ENCODE peak calls at places on chromosomes 16 and 17, in eight cellular contexts. Q, J, B, U, D, V, I and G are unnamed samples. For H3K4me1, the result is how much of the 10 kb centered on the place peaks cover.

GRCh38 chr16:31265329-31266245 is 5.8 kb downstream of the ITGAM start:
- DNase-seq in Q (no peak), J (peak), B (peak), U (no peak), D (no peak), V (peak), I (no peak), G (no peak)

GRCh38 chr17:81400939-81401726 is 5.9 kb downstream of the BAHCC1 start:
- DNase-seq in Q (no peak), J (no peak), B (no peak), U (peak), D (no peak), V (no peak), I (no peak), G (no peak)

GRCh38 chr17:30570191-30570590 is 93.0 kb downstream of the GOSR1 start:
- DNase-seq in Q (peak), J (no peak), B (no peak), U (no peak), D (no peak), V (no peak), I (no peak), G (no peak)

GRCh38 chr17:2259769-2260536 is 43.6 kb downstream of the SMG6 start:
- DNase-seq in Q (no peak), J (no peak), B (peak), U (no peak), D (peak), V (no peak), I (no peak), G (no peak)

GRCh38 chr16:85080923-85081498 is 31.3 kb downstream of the CIBAR2 start:
- DNase-seq in Q (no peak), J (no peak), B (no peak), U (no peak), D (no peak), V (no peak), I (no peak), G (no peak)

GRCh38 chr17:21194688-21195087 is 19.3 kb downstream of the TMEM11 start:
- DNase-seq in Q (no peak), J (no peak), B (peak), U (peak), D (no peak), V (no peak), I (peak), G (no peak)

GRCh38 chr16:46972429-46972970 is 974 bp downstream of the DNAJA2 start:
- DNase-seq in Q (no peak), J (no peak), B (no peak), U (peak), D (peak), V (no peak), I (peak), G (peak)

GRCh38 chr16:976389-976931 is 5.1 kb upstream of the SOX8 start:
- DNase-seq in Q (no peak), J (no peak), B (no peak), U (no peak), D (no peak), V (no peak), I (no peak), G (no peak)

GRCh38 chr16:6701096-6701495 is 631.5 kb upstream of the RBFOX1 start:
- DNase-seq in Q (no peak), J (no peak), B (no peak), U (no peak), D (no peak), V (no peak), I (no peak), G (no peak)

GRCh38 chr17:42129109-42129837 is 6.7 kb downstream of the HSPB9 start:
- DNase-seq in Q (no peak), J (no peak), B (peak), U (no peak), D (no peak), V (no peak), I (no peak), G (no peak)

GRCh38 chr16:73058221-73058615 is 10.3 kb upstream of the ZFHX3 start:
- DNase-seq in Q (no peak), J (no peak), B (no peak), U (peak), D (no peak), V (peak), I (peak), G (peak)

GRCh38 chr16:73052441-73053030 is 4.6 kb upstream of the ZFHX3 start:
- DNase-seq in Q (no peak), J (no peak), B (peak), U (no peak), D (no peak), V (no peak), I (no peak), G (no peak)

GRCh38 chr16:66917741-66918140 is 944 bp downstream of the CDH16 start:
- DNase-seq in Q (no peak), J (no peak), B (no peak), U (no peak), D (no peak), V (no peak), I (no peak), G (no peak)

GRCh38 chr16:84027607-84028006 is 15.0 kb downstream of the SLC38A8 start:
- DNase-seq in Q (no peak), J (no peak), B (no peak), U (no peak), D (no peak), V (no peak), I (no peak), G (no peak)

GRCh38 chr17:43431741-43432523 is 33.1 kb downstream of the ARL4D start:
- DNase-seq in Q (no peak), J (no peak), B (peak), U (peak), D (no peak), V (no peak), I (no peak), G (no peak)

GRCh38 chr17:43966276-43966675 is 12.5 kb upstream of the PYY start:
- DNase-seq in Q (no peak), J (no peak), B (no peak), U (no peak), D (no peak), V (no peak), I (no peak), G (no peak)

GRCh38 chr16:8867483-8868271 is 1.1 kb downstream of the CARHSP1 start:
- DNase-seq in Q (no peak), J (no peak), B (peak), U (no peak), D (no peak), V (peak), I (peak), G (peak)

GRCh38 chr16:14013571-14014283 is 57.4 kb upstream of the MRTFB start:
- DNase-seq in Q (no peak), J (no peak), B (no peak), U (peak), D (no peak), V (peak), I (peak), G (no peak)

GRCh38 chr17:3533752-3534151 is 23.9 kb downstream of the TRPV3 start:
- DNase-seq in Q (no peak), J (peak), B (no peak), U (no peak), D (no peak), V (no peak), I (no peak), G (no peak)

GRCh38 chr17:40352044-40352778 is 12.3 kb downstream of the GJD3 start:
- DNase-seq in Q (no peak), J (no peak), B (no peak), U (no peak), D (no peak), V (no peak), I (no peak), G (no peak)

GRCh38 chr17:40433551-40434384 is 9.5 kb upstream of the IGFBP4 start:
- DNase-seq in Q (peak), J (peak), B (peak), U (no peak), D (no peak), V (no peak), I (peak), G (peak)

GRCh38 chr16:68079616-68080344 is 5.4 kb upstream of the NFATC3 start:
- DNase-seq in Q (no peak), J (no peak), B (peak), U (peak), D (peak), V (peak), I (no peak), G (no peak)

GRCh38 chr17:64109400-64109799 is 20.5 kb downstream of the ERN1 start:
- DNase-seq in Q (no peak), J (peak), B (no peak), U (no peak), D (no peak), V (no peak), I (no peak), G (no peak)

GRCh38 chr16:85902366-85903155 is 3.6 kb downstream of the IRF8 start:
- DNase-seq in Q (no peak), J (no peak), B (no peak), U (peak), D (peak), V (no peak), I (no peak), G (peak)

DNA sequence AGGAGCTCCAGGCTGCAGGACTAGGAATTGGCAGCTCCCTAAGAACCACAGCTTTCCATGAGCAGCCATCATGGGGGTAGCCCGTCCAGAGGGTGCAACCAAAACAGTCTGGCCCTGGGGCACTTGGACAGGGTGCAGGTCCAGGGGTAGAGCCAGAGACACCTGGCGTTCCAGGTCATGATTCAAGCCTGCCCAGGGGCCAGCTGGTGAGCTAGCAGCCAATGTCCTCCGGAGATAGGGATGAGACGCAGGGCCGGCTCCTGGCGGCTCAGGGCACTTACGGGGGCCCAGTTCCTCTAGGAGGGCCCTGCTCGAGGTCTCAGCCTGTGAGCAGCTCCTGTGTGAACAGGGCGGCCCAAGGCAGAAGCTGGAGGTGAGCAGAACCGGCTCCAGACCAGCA is 22.1 kb downstream of the PIEZO1 start:
- DNase-seq in Q (no peak), J (no peak), B (no peak), U (no peak), D (no peak), V (no peak), I (no peak), G (no peak)
- H3K4me1 ChIP-seq in Q (under half), J (under half), B (half or more), U (half or more), D (under half), V (half or more), I (under half), G (under half)

GRCh38 chr17:77884019-77884418 is 74.5 kb upstream of the TNRC6C start:
- DNase-seq in Q (no peak), J (peak), B (no peak), U (peak), D (peak), V (no peak), I (peak), G (peak)
- H3K4me1 ChIP-seq in Q (under half), J (under half), B (under half), U (under half), D (half or more), V (under half), I (under half), G (half or more)

GRCh38 chr16:28183930-28184329 is 27.8 kb downstream of the XPO6 start:
- DNase-seq in Q (no peak), J (no peak), B (no peak), U (no peak), D (no peak), V (no peak), I (no peak), G (no peak)

GRCh38 chr16:28182183-28182582 is 29.6 kb downstream of the XPO6 start:
- DNase-seq in Q (no peak), J (no peak), B (no peak), U (no peak), D (no peak), V (no peak), I (no peak), G (no peak)

GRCh38 chr16:28183441-28183840 is 28.3 kb downstream of the XPO6 start:
- DNase-seq in Q (no peak), J (no peak), B (no peak), U (no peak), D (no peak), V (no peak), I (no peak), G (no peak)

GRCh38 chr16:28186752-28187151 is 25.0 kb downstream of the XPO6 start:
- DNase-seq in Q (no peak), J (no peak), B (no peak), U (no peak), D (peak), V (no peak), I (no peak), G (no peak)

DNA sequence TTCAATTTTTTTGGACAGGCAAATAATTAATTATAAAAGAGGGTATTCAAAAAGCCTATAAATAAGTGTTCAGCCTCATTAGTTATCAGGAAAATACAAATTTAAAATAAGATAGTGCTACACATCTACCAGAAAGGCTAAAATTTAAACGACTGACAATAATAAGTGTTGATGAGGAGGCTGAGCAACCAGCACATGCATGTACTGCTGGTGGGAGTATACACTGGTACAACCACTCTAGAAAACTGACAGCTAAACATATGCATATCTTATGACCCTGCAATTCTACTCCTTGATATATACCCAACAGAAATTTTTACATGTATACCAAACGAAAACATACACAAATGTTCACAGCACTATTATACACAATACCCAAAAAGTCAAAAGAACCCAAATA is 27.1 kb downstream of the XPO6 start:
- DNase-seq in Q (no peak), J (no peak), B (no peak), U (no peak), D (no peak), V (no peak), I (no peak), G (no peak)
- H3K4me1 ChIP-seq in Q (under half), J (under half), B (under half), U (under half), D (half or more), V (half or more), I (under half), G (half or more)

DNA sequence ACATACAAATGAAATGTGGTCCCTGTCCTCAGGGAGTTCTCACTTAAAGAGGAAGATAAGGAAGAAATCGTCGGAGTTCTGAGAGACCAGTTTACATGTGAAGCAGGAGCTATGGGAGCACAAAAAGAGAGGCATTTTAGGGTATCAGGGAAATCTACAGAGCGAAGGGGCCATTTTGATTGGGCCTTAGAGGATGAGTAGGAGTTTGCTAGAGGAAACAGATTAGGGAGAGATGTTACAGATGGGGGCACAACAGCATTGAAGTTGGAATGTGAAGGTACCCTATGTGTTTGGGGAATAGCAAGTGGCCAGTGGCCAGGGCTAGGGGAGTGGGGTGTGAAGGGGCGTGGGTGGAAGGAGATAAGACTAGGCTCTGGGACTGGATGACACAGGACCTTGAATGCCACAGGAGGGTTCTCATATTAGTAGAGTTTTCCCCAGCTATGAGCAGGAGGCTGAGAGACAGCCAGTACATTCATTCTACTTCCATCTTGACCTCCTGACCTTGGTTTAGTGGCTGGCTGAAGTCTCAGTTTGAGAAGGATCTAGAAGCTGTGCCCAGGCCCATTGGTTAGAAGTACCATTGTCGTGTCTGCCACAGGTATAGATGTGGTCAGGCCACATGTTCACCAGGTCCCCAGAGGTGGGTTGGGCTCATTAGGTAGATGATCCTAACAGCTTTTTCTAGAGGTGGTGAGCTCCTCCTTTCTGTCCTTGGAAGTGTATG is 34.8 kb downstream of the CPNE2 start:
- DNase-seq in Q (no peak), J (no peak), B (no peak), U (no peak), D (no peak), V (no peak), I (no peak), G (no peak)
- H3K4me1 ChIP-seq in Q (under half), J (under half), B (under half), U (under half), D (half or more), V (under half), I (under half), G (under half)

GRCh38 chr17:75241502-75241901 is 19.9 kb downstream of the GGA3 start:
- DNase-seq in Q (no peak), J (no peak), B (no peak), U (no peak), D (no peak), V (no peak), I (no peak), G (no peak)
- H3K4me1 ChIP-seq in Q (under half), J (under half), B (under half), U (under half), D (under half), V (under half), I (under half), G (half or more)

DNA sequence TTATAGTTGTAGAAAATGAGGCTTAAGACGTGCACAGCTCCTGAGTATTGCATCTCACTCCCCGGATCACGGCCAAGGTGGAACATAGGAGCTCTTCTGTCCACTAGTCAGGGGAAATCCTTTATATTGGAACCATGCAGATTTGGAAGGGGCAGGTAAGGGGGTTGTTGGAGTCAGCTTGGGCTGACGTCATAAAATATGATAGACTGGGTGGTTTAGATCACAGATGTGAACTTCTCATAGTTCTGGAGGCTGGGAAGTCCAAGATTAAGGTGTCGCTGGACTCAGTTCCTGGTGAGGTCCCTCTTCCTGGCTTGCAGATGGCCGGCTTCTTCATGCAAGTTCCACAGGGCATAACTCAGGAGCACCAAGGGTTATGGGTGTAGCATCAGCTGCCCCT is 5.6 kb downstream of the CACNG4 start:
- DNase-seq in Q (no peak), J (no peak), B (no peak), U (no peak), D (no peak), V (no peak), I (no peak), G (no peak)
- H3K4me1 ChIP-seq in Q (under half), J (under half), B (under half), U (under half), D (under half), V (under half), I (under half), G (under half)